ENCODE peak calls at places on chromosomes 5 and 9, in four cellular contexts. One of them, this sample, is unnamed.

GRCh38 chr9:71303351-71303750 is 181.9 kb upstream of the TRPM3 start:
- DNase-seq in NT2/D1: no peak
- DNase-seq in caudate nucleus: no peak
- DNase-seq in DMS79 treated with DMSO at 0.1 percent for 48 hours: no peak
- DNase-seq in this sample: no peak

GRCh38 chr9:125979383-125979782 is 232.2 kb downstream of the PBX3 start:
- DNase-seq in NT2/D1: no peak
- DNase-seq in caudate nucleus: no peak
- DNase-seq in DMS79 treated with DMSO at 0.1 percent for 48 hours: no peak
- DNase-seq in this sample: no peak

GRCh38 chr5:19261879-19262278 is 726.1 kb downstream of the CDH18 start:
- DNase-seq in NT2/D1: no peak
- DNase-seq in caudate nucleus: no peak
- DNase-seq in DMS79 treated with DMSO at 0.1 percent for 48 hours: no peak
- DNase-seq in this sample: no peak

GRCh38 chr9:112487799-112488345 is 1.2 kb downstream of the KIAA1958 start:
- DNase-seq in NT2/D1: peak
- DNase-seq in caudate nucleus: no peak
- DNase-seq in DMS79 treated with DMSO at 0.1 percent for 48 hours: peak
- DNase-seq in this sample: no peak

GRCh38 chr9:113233146-113233545 is 11.8 kb downstream of the SLC31A1 start:
- DNase-seq in NT2/D1: no peak
- DNase-seq in caudate nucleus: no peak
- DNase-seq in DMS79 treated with DMSO at 0.1 percent for 48 hours: no peak
- DNase-seq in this sample: no peak

GRCh38 chr5:92810036-92810435 is 771.0 kb downstream of the NR2F1-AS1 start:
- DNase-seq in NT2/D1: no peak
- DNase-seq in caudate nucleus: no peak
- DNase-seq in DMS79 treated with DMSO at 0.1 percent for 48 hours: no peak
- DNase-seq in this sample: no peak

GRCh38 chr5:25963251-25964008 is 1075.0 kb downstream of the CDH9 start:
- DNase-seq in NT2/D1: no peak
- DNase-seq in caudate nucleus: peak
- DNase-seq in DMS79 treated with DMSO at 0.1 percent for 48 hours: no peak
- DNase-seq in this sample: no peak

GRCh38 chr9:94937214-94937903 is 210.9 kb downstream of the AOPEP start:
- DNase-seq in NT2/D1: no peak
- DNase-seq in caudate nucleus: peak
- DNase-seq in DMS79 treated with DMSO at 0.1 percent for 48 hours: no peak
- DNase-seq in this sample: no peak